ENCODE peak calls at places on chromosomes 6 and 20, in nine cellular contexts. H is CD4-positive, alpha-beta T cell; M is kidney glomerular epithelial cell; F is left ventricle myocardium inferior; E is GF-D8; V is bronchial epithelial cell; X is fibroblast of lung; G is HFFc6; P is T-helper 17 cell. T is an unnamed sample.
A peak's percentile ranks its signal among the peaks of the same experiment; 100 is the strongest.

GRCh38 chr6:30647802-30648460 is 998 bp downstream of the C6orf136 start:
- DNase-seq in V (peak; percentile 6), M (peak; percentile 55), H (no peak), G (peak; percentile 49), X (no peak), E (peak; percentile 20), P (no peak), F (no peak), T (no peak)

GRCh38 chr20:29297411-29298270 is 1959.8 kb upstream of the DEFB115 start:
- DNase-seq in M (no peak), G (no peak), P (no peak), E (no peak), H (no peak), F (no peak), X (no peak), V (no peak), T (no peak)

GRCh38 chr6:3749991-3750323 is 1.6 kb downstream of the PXDC1 start:
- DNase-seq in F (peak; percentile 55), H (no peak), X (peak; percentile 83), P (no peak), M (peak; percentile 78), G (peak; percentile 70), E (no peak), V (peak; percentile 84), T (no peak)

GRCh38 chr6:44646355-44646754 is 258.8 kb downstream of the CDC5L start:
- DNase-seq in P (no peak), F (no peak), V (no peak), M (no peak), G (peak; percentile 34), X (peak; percentile 98), E (no peak), H (no peak), T (no peak)

GRCh38 chr6:146997062-146997461 is 207.2 kb upstream of the STXBP5 start:
- DNase-seq in F (no peak), V (peak; percentile 49), G (peak; percentile 63), M (no peak), X (peak; percentile 83), H (no peak), P (no peak), E (no peak), T (no peak)

GRCh38 chr20:17699931-17700351 is at the start of gene BANF2:
- DNase-seq in P (no peak), F (no peak), X (no peak), E (no peak), H (no peak), M (no peak), V (peak; percentile 29), G (no peak), T (no peak)

GRCh38 chr6:11021003-11021402 is 23.1 kb downstream of the ELOVL2 start:
- DNase-seq in G (no peak), V (no peak), X (no peak), E (no peak), P (no peak), H (no peak), F (no peak), M (no peak), T (no peak)

GRCh38 chr6:170529839-170530520 is 23.1 kb downstream of the PSMB1 start:
- DNase-seq in E (no peak), M (peak; percentile 53), V (peak; percentile 50), F (peak; percentile 70), X (peak; percentile 65), G (peak; percentile 58), H (peak; percentile 60), P (peak; percentile 50), T (peak; percentile 49)

GRCh38 chr6:13709698-13710551 is 1.7 kb downstream of the RANBP9 start:
- DNase-seq in F (no peak), V (peak; percentile 62), E (peak; percentile 15), G (peak; percentile 26), M (no peak), X (peak; percentile 61), H (no peak), P (no peak), T (no peak)

GRCh38 chr20:61673152-61673551 is 392.5 kb downstream of the TAF4 start:
- DNase-seq in M (no peak), P (no peak), V (no peak), G (no peak), E (no peak), X (peak; percentile 3), H (no peak), F (no peak), T (no peak)

GRCh38 chr6:28635547-28636158 is 110.0 kb downstream of the GPX5 start:
- DNase-seq in M (no peak), G (no peak), H (no peak), V (no peak), E (no peak), X (no peak), P (no peak), F (no peak), T (no peak)

GRCh38 chr6:3041606-3042005 is 26.7 kb upstream of the RIPK1 start:
- DNase-seq in V (no peak), P (no peak), X (no peak), F (no peak), G (no peak), E (no peak), H (no peak), M (no peak), T (no peak)

GRCh38 chr6:51959744-51960383 is 127.5 kb downstream of the PKHD1 start:
- DNase-seq in F (peak; percentile 31), P (peak; percentile 5), G (peak; percentile 55), H (no peak), M (peak; percentile 82), X (peak; percentile 41), E (peak; percentile 2), V (peak; percentile 69), T (no peak)

GRCh38 chr6:152160346-152160745 is 352.9 kb downstream of the ESR1 start:
- DNase-seq in P (no peak), F (no peak), X (no peak), H (no peak), V (peak; percentile 30), G (no peak), M (no peak), E (no peak), T (no peak)

GRCh38 chr6:125586074-125586473 is 163.4 kb upstream of the HEY2 start:
- DNase-seq in P (no peak), H (no peak), M (peak; percentile 68), E (no peak), F (no peak), V (peak; percentile 94), G (no peak), X (peak; percentile 69), T (no peak)

GRCh38 chr20:4607287-4607713 is 114.4 kb upstream of the PRND start:
- DNase-seq in V (peak; percentile 57), H (peak; percentile 42), F (no peak), E (peak; percentile 13), M (peak; percentile 55), P (peak; percentile 46), X (peak; percentile 55), G (peak; percentile 64), T (peak; percentile 54)

GRCh38 chr20:61841551-61841950 is 224.1 kb downstream of the TAF4 start:
- DNase-seq in X (no peak), E (no peak), M (no peak), G (no peak), H (no peak), F (no peak), V (no peak), P (no peak), T (no peak)

GRCh38 chr6:8549381-8549780 is 114.0 kb upstream of the SLC35B3 start:
- DNase-seq in H (no peak), M (no peak), X (no peak), G (no peak), E (no peak), P (no peak), F (no peak), V (no peak), T (no peak)

GRCh38 chr20:34246126-34246626 is 5.0 kb downstream of the ASIP start:
- DNase-seq in X (peak; percentile 23), P (no peak), V (no peak), H (no peak), F (no peak), M (no peak), G (no peak), E (no peak), T (no peak)

GRCh38 chr6:50819527-50819905 is 845 bp downstream of the TFAP2B start:
- DNase-seq in F (no peak), M (no peak), X (no peak), E (no peak), V (no peak), P (no peak), G (no peak), H (no peak), T (no peak)

GRCh38 chr6:16619017-16619416 is 142.2 kb downstream of the ATXN1 start:
- DNase-seq in M (no peak), V (no peak), H (no peak), G (no peak), F (no peak), E (no peak), X (no peak), P (no peak), T (no peak)

GRCh38 chr20:40499416-40499815 is 189.6 kb downstream of the MAFB start:
- DNase-seq in E (no peak), M (no peak), H (no peak), X (no peak), P (no peak), F (no peak), V (no peak), G (no peak), T (no peak)

GRCh38 chr20:20835897-20836296 is 123.5 kb upstream of the RALGAPA2 start:
- DNase-seq in E (no peak), G (no peak), X (no peak), F (no peak), M (no peak), P (no peak), V (no peak), H (no peak), T (no peak)

GRCh38 chr6:159062564-159062945 is 17.8 kb upstream of the TAGAP start:
- DNase-seq in G (no peak), M (no peak), H (no peak), F (no peak), E (peak; percentile 84), P (peak; percentile 45), X (no peak), V (no peak), T (peak; percentile 80)

GRCh38 chr6:40262363-40262762 is 324.8 kb downstream of the LRFN2 start:
- DNase-seq in M (no peak), V (no peak), H (no peak), F (no peak), P (no peak), E (no peak), X (no peak), G (no peak), T (no peak)